ENCODE peak calls at places on chromosomes 4 and X, in ten cellular contexts. Z is nucleus accumbens; F is body of pancreas; I is endothelial cell; Y is NCI-H1092; D is lung; A is activated CD4-positive, alpha-beta T cell treated with anti-CD3 and anti-CD28 coated beads, Interleukin-2, amount 50 U/mL, for 1 hour; T is hepatic stellate cell; B is substantia nigra; O is D341Med. W is an unnamed sample.
A peak's percentile ranks its signal among the peaks of the same experiment; 100 is the strongest.

GRCh38 chr4:72896515-72896914 is 173.0 kb downstream of the COX18 start:
- DNase-seq in I (no peak), Z (no peak), F (no peak), A (no peak), Y (no peak), B (no peak), O (no peak), D (no peak), T (peak; percentile 77), W (no peak)

GRCh38 chr4:40212674-40213504 is 16.1 kb downstream of the RHOH start:
- DNase-seq in A (no peak), D (no peak), Y (no peak), B (no peak), F (no peak), Z (no peak), T (no peak), I (no peak), O (no peak), W (no peak)

GRCh38 chr4:57070461-57070860 is 39.7 kb downstream of the IGFBP7 start:
- DNase-seq in D (no peak), F (no peak), A (no peak), Y (no peak), T (no peak), O (no peak), Z (no peak), I (no peak), B (no peak), W (no peak)

GRCh38 chr4:3145251-3145908 is 70.9 kb downstream of the HTT start:
- DNase-seq in Z (no peak), T (no peak), F (no peak), I (no peak), B (no peak), A (no peak), O (no peak), Y (no peak), D (no peak), W (no peak)

GRCh38 chr4:169070895-169071218 is 60.8 kb upstream of the CBR4 start:
- DNase-seq in O (peak; percentile 51), D (peak; percentile 42), Y (no peak), T (no peak), A (no peak), I (no peak), F (peak; percentile 33), B (no peak), Z (no peak), W (peak; percentile 87)

GRCh38 chr4:77169496-77169895 is 12.5 kb downstream of the CCNG2 start:
- DNase-seq in B (no peak), F (no peak), I (no peak), D (no peak), Z (no peak), T (no peak), A (no peak), Y (no peak), O (peak; percentile 80), W (no peak)

GRCh38 chr4:14000091-14000814 is 372.7 kb upstream of the BOD1L1 start:
- DNase-seq in I (no peak), Z (no peak), F (no peak), D (no peak), T (no peak), A (no peak), Y (no peak), B (no peak), O (no peak), W (no peak)

GRCh38 chrX:132710756-132711155 is 221.9 kb upstream of the MBNL3 start:
- DNase-seq in T (no peak), A (no peak), F (no peak), O (no peak), Z (no peak), Y (no peak), B (no peak), I (no peak), D (no peak), W (no peak)

GRCh38 chrX:111511477-111511876 is at the start of gene SERTM2:
- DNase-seq in Y (no peak), Z (no peak), B (no peak), D (no peak), T (no peak), O (peak; percentile 8), A (no peak), F (no peak), I (no peak), W (no peak)

GRCh38 chrX:88202149-88202548 is 544.9 kb upstream of the CPXCR1 start:
- DNase-seq in D (no peak), O (no peak), F (no peak), A (no peak), Z (no peak), Y (no peak), B (no peak), I (no peak), T (no peak), W (no peak)

GRCh38 chr4:47032405-47033106 is 1.2 kb downstream of the GABRB1 start:
- DNase-seq in Y (peak; percentile 2), O (peak; percentile 87), F (peak; percentile 39), B (peak; percentile 80), I (peak; percentile 86), Z (peak; percentile 81), T (peak; percentile 70), A (peak; percentile 4), D (peak; percentile 38), W (no peak)

GRCh38 chrX:30900227-30900626 is 11.2 kb upstream of the TAB3 start:
- DNase-seq in Z (no peak), Y (no peak), F (no peak), A (no peak), B (no peak), O (no peak), I (no peak), D (no peak), T (no peak), W (no peak)

W was measured in prostate gland.